ENCODE peak calls at places on chromosomes 4 and X, in four cellular contexts. B is neural progenitor cell, D is ascending aorta, S is upper lobe of right lung. H is an unnamed sample.

GRCh38 chr4:138392751-138393308 is 150.7 kb upstream of the SLC7A11 start:
- DNase-seq in B (no peak), D (no peak), S (no peak), H (no peak)

GRCh38 chrX:98299785-98300184 is 1416.1 kb downstream of the RPA4 start:
- DNase-seq in B (no peak), D (no peak), S (no peak), H (no peak)

GRCh38 chr4:122218762-122219161 is 66.6 kb downstream of the BLTP1 start:
- DNase-seq in B (peak; percentile 42), D (no peak), S (no peak), H (no peak)

GRCh38 chr4:37715889-37716402 is 29.8 kb upstream of the RELL1 start:
- DNase-seq in B (no peak), D (no peak), S (no peak), H (no peak)

GRCh38 chrX:107669276-107669675 is 41.0 kb downstream of the PRPS1 start:
- DNase-seq in B (no peak), D (no peak), S (no peak), H (no peak)

GRCh38 chr4:22502895-22503814 is 12.7 kb downstream of the ADGRA3 start:
- DNase-seq in B (no peak), D (no peak), S (no peak), H (no peak)

GRCh38 chrX:70433848-70434351 is 10.7 kb upstream of the DLG3 start:
- DNase-seq in B (peak; percentile 83), D (peak; percentile 86), S (peak; percentile 83), H (no peak)

GRCh38 chr4:154985673-154986072 is 204.6 kb downstream of the RBM46 start:
- DNase-seq in B (no peak), D (no peak), S (no peak), H (no peak)

GRCh38 chr4:123976285-123976684 is 579.7 kb downstream of the SPRY1 start:
- DNase-seq in B (peak; percentile 65), D (no peak), S (no peak), H (no peak)

GRCh38 chr4:38154681-38155588 is 194.7 kb downstream of the PTTG2 start:
- DNase-seq in B (no peak), D (peak; percentile 62), S (peak; percentile 78), H (no peak)

GRCh38 chr4:77193511-77194236 is 36.7 kb downstream of the CCNG2 start:
- DNase-seq in B (peak; percentile 61), D (peak; percentile 75), S (peak; percentile 83), H (peak; percentile 15)

GRCh38 chrX:78111140-78111931 is 7.3 kb downstream of the PGK1 start:
- DNase-seq in B (no peak), D (no peak), S (no peak), H (no peak)
- H3K4me1 ChIP-seq in B (peaks cover 14% of the 10 kb centered on the region), D (no peaks in the 10 kb centered on the region), S (peaks cover 21% of the 10 kb centered on the region), H (peaks cover 9% of the 10 kb centered on the region)

GRCh38 chrX:110125435-110125834 is 122.5 kb downstream of the TMEM164 start:
- DNase-seq in B (peak; percentile 63), D (no peak), S (no peak), H (no peak)
- TF ChIP-seq CTCF in B (peak; percentile 51), D (no peak), S (no peak), H (no peak)

GRCh38 chrX:23765868-23766267 is 17.1 kb upstream of the SAT1 start:
- DNase-seq in B (no peak), D (no peak), S (no peak), H (no peak)

GRCh38 chrX:23765449-23765848 is 17.5 kb upstream of the SAT1 start:
- DNase-seq in B (no peak), D (no peak), S (no peak), H (no peak)

GRCh38 chrX:23764585-23764984 is 18.4 kb upstream of the SAT1 start:
- DNase-seq in B (no peak), D (no peak), S (no peak), H (no peak)

GRCh38 chrX:23766650-23767551 is 16.1 kb upstream of the SAT1 start:
- DNase-seq in B (no peak), D (no peak), S (no peak), H (no peak)

DNA sequence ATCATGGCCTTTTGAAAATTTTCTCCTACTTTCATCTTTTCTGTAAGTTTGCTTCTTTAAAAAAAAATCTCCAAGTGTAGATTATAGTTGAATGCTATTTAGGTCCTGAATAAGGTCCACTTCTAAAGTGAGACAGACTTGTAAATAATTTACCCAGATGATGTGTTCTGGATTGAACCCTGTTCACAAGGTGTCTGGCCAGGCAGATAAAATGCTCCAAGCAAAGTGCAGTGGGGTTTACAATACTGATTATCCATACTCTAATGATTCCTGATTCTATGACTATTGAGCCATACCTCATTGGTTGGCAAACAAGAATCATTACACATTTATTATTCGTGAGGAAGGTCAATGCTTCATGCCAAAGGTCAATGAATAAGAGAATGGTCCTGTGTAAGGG is 18.8 kb upstream of the SAT1 start:
- DNase-seq in B (no peak), D (no peak), S (no peak), H (no peak)
- H3K4me1 ChIP-seq in B (no peaks in the 10 kb centered on the region), D (no peaks in the 10 kb centered on the region), S (no peaks in the 10 kb centered on the region), H (no peaks in the 10 kb centered on the region)

GRCh38 chr4:183157215-183157614 is 58.2 kb downstream of the WWC2 start:
- DNase-seq in B (no peak), D (no peak), S (no peak), H (no peak)
- TF ChIP-seq CTCF in B (no peak), D (no peak), S (peak; percentile 8), H (no peak)

GRCh38 chr4:81607947-81608346 is 136.2 kb upstream of the RASGEF1B start:
- DNase-seq in B (no peak), D (no peak), S (no peak), H (no peak)
- H3K4me1 ChIP-seq in B (no peaks in the 10 kb centered on the region), D (no peaks in the 10 kb centered on the region), S (no peaks in the 10 kb centered on the region), H (peaks cover 10% of the 10 kb centered on the region)

GRCh38 chrX:150455220-150455618 is 92.1 kb downstream of the MAMLD1 start:
- DNase-seq in B (no peak), D (no peak), S (no peak), H (no peak)

GRCh38 chrX:150456941-150457340 is 93.8 kb downstream of the MAMLD1 start:
- DNase-seq in B (no peak), D (no peak), S (no peak), H (no peak)

GRCh38 chrX:150454083-150454482 is 91.0 kb downstream of the MAMLD1 start:
- DNase-seq in B (no peak), D (no peak), S (no peak), H (no peak)

GRCh38 chrX:150454508-150455219 is 91.5 kb downstream of the MAMLD1 start:
- DNase-seq in B (no peak), D (no peak), S (no peak), H (no peak)

GRCh38 chrX:150456466-150456865 is 93.3 kb downstream of the MAMLD1 start:
- DNase-seq in B (no peak), D (no peak), S (no peak), H (no peak)
- TF ChIP-seq CTCF in B (no peak), D (no peak), S (no peak), H (no peak)

DNA sequence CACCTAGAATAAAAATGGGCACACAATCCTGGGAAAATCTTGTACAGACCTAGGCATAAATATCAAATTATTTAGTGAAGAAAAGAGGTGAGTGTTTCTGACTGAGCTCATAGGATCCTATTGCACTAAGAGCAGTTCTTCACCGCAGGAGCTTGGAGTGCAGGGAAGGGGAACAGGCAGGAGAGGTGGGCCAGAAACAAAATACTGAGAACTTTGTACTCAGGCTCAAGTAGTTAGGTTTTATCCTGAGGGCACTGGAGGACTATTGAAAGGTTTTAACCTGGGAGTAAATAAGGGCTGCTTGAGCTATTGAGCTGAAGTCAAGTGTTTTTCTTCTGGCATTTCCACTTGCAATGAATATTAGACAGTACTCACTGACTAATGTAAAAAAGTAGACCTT is 12.2 kb downstream of the EPHA5 start:
- DNase-seq in B (peak; percentile 32), D (no peak), S (no peak), H (no peak)
- H3K4me1 ChIP-seq in B (peaks cover 5% of the 10 kb centered on the region), D (no peaks in the 10 kb centered on the region), S (no peaks in the 10 kb centered on the region), H (no peaks in the 10 kb centered on the region)

GRCh38 chr4:143581331-143581961 is 67.9 kb downstream of the SMARCA5 start:
- DNase-seq in B (peak; percentile 47), D (no peak), S (no peak), H (no peak)
- TF ChIP-seq CTCF in B (peak; percentile 41), D (no peak), S (no peak), H (no peak)

GRCh38 chrX:19881559-19881958 is 5.8 kb downstream of the SH3KBP1 start:
- DNase-seq in B (no peak), D (no peak), S (no peak), H (no peak)

GRCh38 chrX:19879181-19879580 is 8.2 kb downstream of the SH3KBP1 start:
- DNase-seq in B (no peak), D (no peak), S (no peak), H (no peak)

GRCh38 chrX:19877431-19877830 is 10.0 kb downstream of the SH3KBP1 start:
- DNase-seq in B (no peak), D (no peak), S (no peak), H (no peak)

GRCh38 chrX:19882066-19882775 is 5.2 kb downstream of the SH3KBP1 start:
- DNase-seq in B (no peak), D (no peak), S (no peak), H (no peak)

DNA sequence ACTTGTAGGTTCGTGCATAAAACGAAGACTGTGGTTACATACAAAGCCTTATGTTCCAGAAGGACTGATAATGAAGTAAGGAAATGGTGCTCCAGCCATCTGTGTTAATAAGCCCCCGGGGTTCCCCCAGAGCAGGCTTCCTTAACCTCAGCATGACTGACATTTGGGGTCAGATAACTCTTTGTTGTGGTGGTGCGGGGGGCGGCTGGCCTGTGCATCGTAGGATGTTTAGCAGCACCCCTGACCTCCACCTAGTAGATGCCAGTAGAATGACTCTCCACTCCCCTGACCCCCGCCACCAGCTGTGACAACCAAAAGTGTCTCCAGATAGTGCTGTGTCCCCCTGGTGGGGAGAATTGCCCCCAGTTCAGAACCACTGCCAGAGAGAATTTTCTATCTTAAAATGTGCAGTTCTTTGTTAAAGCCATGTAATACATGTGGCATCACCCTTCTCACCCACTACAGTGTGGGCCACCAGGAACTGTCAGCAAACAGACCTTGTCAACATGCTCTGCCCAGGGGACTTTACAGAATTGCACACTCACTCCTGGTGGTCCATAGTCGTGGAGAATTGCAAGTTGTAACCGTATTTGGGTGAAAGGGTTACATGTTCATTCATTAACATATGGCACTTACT is 7.5 kb downstream of the SH3KBP1 start:
- DNase-seq in B (no peak), D (no peak), S (no peak), H (no peak)
- H3K4me1 ChIP-seq in B (no peaks in the 10 kb centered on the region), D (no peaks in the 10 kb centered on the region), S (no peaks in the 10 kb centered on the region), H (no peaks in the 10 kb centered on the region)

H was measured in thoracic aorta.